ENCODE peak calls at places on chromosomes 7 and 10, in eight cellular contexts. D is brain microvascular endothelial cell; G is heart right ventricle; Y is lower lobe of right lung; N is naive thymus-derived CD8-positive, alpha-beta T cell; T is GM12892; A is activated CD4-positive, alpha-beta T cell treated with anti-CD3 and anti-CD28 coated beads, Interleukin-2, amount 50 U/mL, for 4 hours; I is HEK293T. Z is an unnamed sample.

GRCh38 chr7:69232445-69233376 is 365.6 kb upstream of the AUTS2 start:
- DNase-seq in D (no peak), G (no peak), Y (no peak), N (no peak), T (no peak), A (no peak), I (peak; percentile 32), Z (no peak)

GRCh38 chr7:122268101-122268500 is 36.4 kb downstream of the FEZF1 start:
- DNase-seq in D (no peak), G (no peak), Y (no peak), N (no peak), T (no peak), A (no peak), I (no peak), Z (no peak)

GRCh38 chr10:86287966-86288579 is 78.5 kb downstream of the GRID1 start:
- DNase-seq in D (no peak), G (no peak), Y (no peak), N (no peak), T (no peak), A (no peak), I (no peak), Z (no peak)

GRCh38 chr10:132980426-132981172 is 38.2 kb upstream of the CFAP46 start:
- DNase-seq in D (no peak), G (no peak), Y (peak; percentile 47), N (no peak), T (no peak), A (no peak), I (no peak), Z (no peak)

GRCh38 chr7:6435486-6436384 is 12.0 kb downstream of the DAGLB start:
- DNase-seq in D (peak; percentile 66), G (peak; percentile 85), Y (peak; percentile 84), N (peak; percentile 84), T (peak; percentile 81), A (peak; percentile 86), I (peak; percentile 88), Z (peak; percentile 78)

GRCh38 chr10:48605786-48606529 is 1.1 kb upstream of the ARHGAP22 start:
- DNase-seq in D (no peak), G (no peak), Y (no peak), N (no peak), T (no peak), A (no peak), I (no peak), Z (no peak)

GRCh38 chr10:44306147-44306710 is 78.7 kb downstream of the CXCL12 start:
- DNase-seq in D (peak; percentile 39), G (no peak), Y (no peak), N (no peak), T (no peak), A (no peak), I (no peak), Z (no peak)

GRCh38 chr7:83835424-83835823 is 186.5 kb upstream of the SEMA3E start:
- DNase-seq in D (no peak), G (no peak), Y (no peak), N (no peak), T (no peak), A (no peak), I (no peak), Z (peak; percentile 6)

GRCh38 chr7:115094163-115094562 is 172.3 kb downstream of the MDFIC start:
- DNase-seq in D (peak; percentile 48), G (no peak), Y (no peak), N (no peak), T (no peak), A (no peak), I (no peak), Z (peak; percentile 22)

GRCh38 chr10:6083523-6084475 is 5.0 kb upstream of the RBM17 start:
- DNase-seq in D (no peak), G (no peak), Y (no peak), N (peak; percentile 11), T (no peak), A (peak; percentile 49), I (no peak), Z (peak; percentile 12)

GRCh38 chr7:152078025-152078424 is 52.6 kb downstream of the GALNT11 start:
- DNase-seq in D (no peak), G (no peak), Y (no peak), N (no peak), T (no peak), A (no peak), I (no peak), Z (no peak)

GRCh38 chr7:17530741-17531417 is 232.4 kb downstream of the AHR start:
- DNase-seq in D (no peak), G (no peak), Y (no peak), N (no peak), T (no peak), A (no peak), I (no peak), Z (no peak)

GRCh38 chr10:86700851-86701617 is 32.7 kb downstream of the LDB3 start:
- DNase-seq in D (no peak), G (no peak), Y (peak; percentile 28), N (no peak), T (no peak), A (no peak), I (no peak), Z (no peak)

GRCh38 chr10:87550741-87551140 is 46.0 kb downstream of the MINPP1 start:
- DNase-seq in D (no peak), G (no peak), Y (no peak), N (no peak), T (no peak), A (no peak), I (no peak), Z (peak; percentile 56)

GRCh38 chr10:1744524-1744923 is 7.2 kb upstream of the ADARB2 start:
- DNase-seq in D (no peak), G (no peak), Y (no peak), N (no peak), T (no peak), A (no peak), I (no peak), Z (no peak)

GRCh38 chr10:93452143-93452542 is 30.0 kb downstream of the MYOF start:
- DNase-seq in D (no peak), G (no peak), Y (no peak), N (no peak), T (no peak), A (no peak), I (no peak), Z (no peak)

GRCh38 chr7:81470084-81470723 is 299.6 kb downstream of the HGF start:
- DNase-seq in D (peak; percentile 56), G (peak; percentile 54), Y (peak; percentile 68), N (no peak), T (no peak), A (no peak), I (peak; percentile 70), Z (peak; percentile 59)

GRCh38 chr10:19651549-19651948 is 164.7 kb upstream of the PLXDC2 start:
- DNase-seq in D (peak; percentile 86), G (no peak), Y (no peak), N (no peak), T (no peak), A (no peak), I (no peak), Z (peak; percentile 79)

GRCh38 chr10:98242823-98243222 is 25.2 kb downstream of the LOXL4 start:
- DNase-seq in D (no peak), G (no peak), Y (no peak), N (no peak), T (no peak), A (no peak), I (no peak), Z (no peak)

GRCh38 chr10:110500515-110500905 is 2.8 kb downstream of the DUSP5 start:
- DNase-seq in D (peak; percentile 76), G (no peak), Y (no peak), N (no peak), T (no peak), A (no peak), I (no peak), Z (peak; percentile 69)